ENCODE peak calls at places on chromosome 14, in five cellular contexts. One of them, this sample, is unnamed.

GRCh38 chr14:82720931-82721330 is 1187.3 kb upstream of the SEL1L start:
- DNase-seq in ascending aorta: no peak
- DNase-seq in neural progenitor cell: peak
- DNase-seq in iPS DF 6.9: no peak
- DNase-seq in brain microvascular endothelial cell: no peak
- DNase-seq in this sample: no peak

GRCh38 chr14:87306770-87307169 is 686.2 kb downstream of the GALC start:
- DNase-seq in ascending aorta: no peak
- DNase-seq in iPS DF 6.9: no peak
- DNase-seq in neural progenitor cell: no peak
- DNase-seq in brain microvascular endothelial cell: no peak
- DNase-seq in this sample: no peak

GRCh38 chr14:80269338-80269935 is 58.1 kb upstream of the DIO2 start:
- DNase-seq in ascending aorta: no peak
- DNase-seq in neural progenitor cell: no peak
- DNase-seq in brain microvascular endothelial cell: peak
- DNase-seq in iPS DF 6.9: no peak
- DNase-seq in this sample: no peak

GRCh38 chr14:92323031-92323915 is at the start of gene SLC24A4:
- DNase-seq in brain microvascular endothelial cell: no peak
- DNase-seq in ascending aorta: no peak
- DNase-seq in iPS DF 6.9: no peak
- DNase-seq in neural progenitor cell: peak
- DNase-seq in this sample: no peak

GRCh38 chr14:104580961-104581360 is 1.4 kb downstream of the C14orf180 start:
- DNase-seq in ascending aorta: no peak
- DNase-seq in neural progenitor cell: no peak
- DNase-seq in iPS DF 6.9: no peak
- DNase-seq in brain microvascular endothelial cell: no peak
- DNase-seq in this sample: no peak

GRCh38 chr14:61479746-61480502 is 158.5 kb downstream of the PRKCH start:
- DNase-seq in ascending aorta: no peak
- DNase-seq in neural progenitor cell: no peak
- DNase-seq in iPS DF 6.9: no peak
- DNase-seq in brain microvascular endothelial cell: no peak
- DNase-seq in this sample: no peak

GRCh38 chr14:60965402-60965801 is 15.5 kb downstream of the TRMT5 start:
- DNase-seq in iPS DF 6.9: no peak
- DNase-seq in ascending aorta: no peak
- DNase-seq in brain microvascular endothelial cell: peak
- DNase-seq in neural progenitor cell: no peak
- DNase-seq in this sample: no peak

GRCh38 chr14:45003924-45004323 is 41.9 kb downstream of the TOGARAM1 start:
- DNase-seq in ascending aorta: no peak
- DNase-seq in iPS DF 6.9: no peak
- DNase-seq in brain microvascular endothelial cell: no peak
- DNase-seq in neural progenitor cell: no peak
- DNase-seq in this sample: no peak

GRCh38 chr14:24172261-24172860 is 481 bp downstream of the REC8 start:
- DNase-seq in brain microvascular endothelial cell: no peak
- DNase-seq in neural progenitor cell: peak
- DNase-seq in iPS DF 6.9: no peak
- DNase-seq in ascending aorta: no peak
- DNase-seq in this sample: no peak

GRCh38 chr14:60931206-60931605 is 49.7 kb downstream of the TRMT5 start:
- DNase-seq in brain microvascular endothelial cell: no peak
- DNase-seq in ascending aorta: no peak
- DNase-seq in iPS DF 6.9: no peak
- DNase-seq in neural progenitor cell: peak
- DNase-seq in this sample: no peak

GRCh38 chr14:92244805-92245204 is 78.2 kb upstream of the SLC24A4 start:
- DNase-seq in iPS DF 6.9: no peak
- DNase-seq in brain microvascular endothelial cell: no peak
- DNase-seq in ascending aorta: no peak
- DNase-seq in neural progenitor cell: no peak
- DNase-seq in this sample: no peak

GRCh38 chr14:65958664-65959562 is 527.3 kb upstream of the CCDC196 start:
- DNase-seq in neural progenitor cell: peak
- DNase-seq in ascending aorta: no peak
- DNase-seq in brain microvascular endothelial cell: no peak
- DNase-seq in iPS DF 6.9: peak
- DNase-seq in this sample: no peak

GRCh38 chr14:91116913-91117588 is 3.2 kb downstream of the DGLUCY start:
- DNase-seq in iPS DF 6.9: no peak
- DNase-seq in neural progenitor cell: no peak
- DNase-seq in ascending aorta: no peak
- DNase-seq in brain microvascular endothelial cell: no peak
- DNase-seq in this sample: no peak

GRCh38 chr14:68634346-68634745 is 158.5 kb downstream of the ZFP36L1 start:
- DNase-seq in neural progenitor cell: no peak
- DNase-seq in iPS DF 6.9: no peak
- DNase-seq in brain microvascular endothelial cell: no peak
- DNase-seq in ascending aorta: no peak
- DNase-seq in this sample: no peak

GRCh38 chr14:68633131-68633991 is 159.5 kb downstream of the ZFP36L1 start:
- DNase-seq in iPS DF 6.9: no peak
- DNase-seq in neural progenitor cell: no peak
- DNase-seq in ascending aorta: no peak
- DNase-seq in brain microvascular endothelial cell: no peak
- DNase-seq in this sample: no peak

GRCh38 chr14:68637106-68638021 is 155.5 kb downstream of the ZFP36L1 start:
- DNase-seq in brain microvascular endothelial cell: peak
- DNase-seq in neural progenitor cell: no peak
- DNase-seq in iPS DF 6.9: no peak
- DNase-seq in ascending aorta: no peak
- DNase-seq in this sample: no peak

GRCh38 chr14:68636597-68636996 is 156.3 kb downstream of the ZFP36L1 start:
- DNase-seq in neural progenitor cell: no peak
- DNase-seq in iPS DF 6.9: no peak
- DNase-seq in ascending aorta: no peak
- DNase-seq in brain microvascular endothelial cell: no peak
- DNase-seq in this sample: no peak

GRCh38 chr14:68634874-68635601 is 157.8 kb downstream of the ZFP36L1 start:
- DNase-seq in iPS DF 6.9: no peak
- DNase-seq in ascending aorta: no peak
- DNase-seq in brain microvascular endothelial cell: no peak
- DNase-seq in neural progenitor cell: no peak
- DNase-seq in this sample: no peak
- H3K4me3 ChIP-seq in iPS DF 6.9: no peak
- H3K4me3 ChIP-seq in ascending aorta: no peak
- H3K4me3 ChIP-seq in brain microvascular endothelial cell: no peak
- H3K4me3 ChIP-seq in neural progenitor cell: no peak
- H3K4me3 ChIP-seq in this sample: no peak

GRCh38 chr14:50677527-50678063 is 9.5 kb upstream of the SAV1 start:
- DNase-seq in brain microvascular endothelial cell: peak
- DNase-seq in neural progenitor cell: no peak
- DNase-seq in iPS DF 6.9: no peak
- DNase-seq in ascending aorta: no peak
- DNase-seq in this sample: no peak
- H3K4me3 ChIP-seq in brain microvascular endothelial cell: peak
- H3K4me3 ChIP-seq in neural progenitor cell: no peak
- H3K4me3 ChIP-seq in iPS DF 6.9: no peak
- H3K4me3 ChIP-seq in ascending aorta: no peak
- H3K4me3 ChIP-seq in this sample: no peak

DNA sequence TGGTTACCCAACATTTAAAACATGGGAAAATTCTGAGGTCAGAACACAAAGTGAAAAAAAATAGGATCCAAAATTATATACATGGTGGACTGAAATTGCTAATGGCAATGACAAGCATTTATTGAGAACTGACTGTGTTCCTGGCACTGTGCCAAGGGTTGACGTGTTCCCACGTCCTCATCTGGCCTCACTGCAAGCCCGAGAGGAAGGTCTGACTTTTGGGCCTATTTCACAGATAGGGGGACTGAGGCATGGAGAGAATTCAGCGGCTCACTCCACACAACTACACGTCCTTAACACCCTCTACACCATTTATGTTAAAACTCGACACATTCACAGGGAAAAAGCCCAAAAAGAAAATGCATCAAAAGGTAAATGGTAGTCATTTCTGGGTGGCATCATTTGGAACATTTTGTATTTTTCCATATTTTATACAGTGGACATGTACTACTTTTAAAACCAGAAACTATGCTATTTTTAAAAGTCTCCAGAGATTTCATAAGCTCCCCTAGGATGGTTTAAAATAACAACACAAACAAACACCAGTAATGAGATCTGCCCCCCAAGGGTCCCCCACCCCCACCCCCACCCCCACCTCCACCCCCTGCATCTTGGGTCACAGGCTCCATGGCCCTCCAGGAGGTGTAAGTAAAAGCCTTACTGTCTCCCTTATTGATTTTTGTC is 27.7 kb downstream of the CLMN start:
- DNase-seq in iPS DF 6.9: no peak
- DNase-seq in ascending aorta: no peak
- DNase-seq in brain microvascular endothelial cell: peak
- DNase-seq in neural progenitor cell: no peak
- DNase-seq in this sample: no peak
- H3K4me3 ChIP-seq in iPS DF 6.9: no peak
- H3K4me3 ChIP-seq in ascending aorta: no peak
- H3K4me3 ChIP-seq in brain microvascular endothelial cell: no peak
- H3K4me3 ChIP-seq in neural progenitor cell: no peak
- H3K4me3 ChIP-seq in this sample: no peak

GRCh38 chr14:69259176-69259530 is 805 bp upstream of the GALNT16 start:
- DNase-seq in ascending aorta: no peak
- DNase-seq in neural progenitor cell: no peak
- DNase-seq in iPS DF 6.9: no peak
- DNase-seq in brain microvascular endothelial cell: no peak
- DNase-seq in this sample: no peak
- H3K4me3 ChIP-seq in ascending aorta: peak
- H3K4me3 ChIP-seq in neural progenitor cell: peak
- H3K4me3 ChIP-seq in iPS DF 6.9: peak
- H3K4me3 ChIP-seq in brain microvascular endothelial cell: peak
- H3K4me3 ChIP-seq in this sample: no peak

GRCh38 chr14:67663633-67664032 is 10.8 kb downstream of the VTI1B start:
- DNase-seq in brain microvascular endothelial cell: no peak
- DNase-seq in ascending aorta: no peak
- DNase-seq in neural progenitor cell: no peak
- DNase-seq in iPS DF 6.9: no peak
- DNase-seq in this sample: no peak
- H3K4me3 ChIP-seq in brain microvascular endothelial cell: no peak
- H3K4me3 ChIP-seq in ascending aorta: no peak
- H3K4me3 ChIP-seq in neural progenitor cell: no peak
- H3K4me3 ChIP-seq in iPS DF 6.9: no peak
- H3K4me3 ChIP-seq in this sample: no peak

GRCh38 chr14:41403360-41403759 is 203.3 kb upstream of the LRFN5 start:
- DNase-seq in neural progenitor cell: no peak
- DNase-seq in ascending aorta: no peak
- DNase-seq in brain microvascular endothelial cell: no peak
- DNase-seq in iPS DF 6.9: no peak
- DNase-seq in this sample: no peak

GRCh38 chr14:41404121-41404520 is 202.6 kb upstream of the LRFN5 start:
- DNase-seq in ascending aorta: no peak
- DNase-seq in brain microvascular endothelial cell: no peak
- DNase-seq in neural progenitor cell: no peak
- DNase-seq in iPS DF 6.9: no peak
- DNase-seq in this sample: no peak
- H3K4me3 ChIP-seq in ascending aorta: no peak
- H3K4me3 ChIP-seq in brain microvascular endothelial cell: no peak
- H3K4me3 ChIP-seq in neural progenitor cell: no peak
- H3K4me3 ChIP-seq in iPS DF 6.9: no peak
- H3K4me3 ChIP-seq in this sample: no peak

GRCh38 chr14:64541971-64542838 is 1.7 kb downstream of the HSPA2 start:
- DNase-seq in brain microvascular endothelial cell: no peak
- DNase-seq in neural progenitor cell: no peak
- DNase-seq in ascending aorta: no peak
- DNase-seq in iPS DF 6.9: no peak
- DNase-seq in this sample: no peak
- H3K4me3 ChIP-seq in brain microvascular endothelial cell: peak
- H3K4me3 ChIP-seq in neural progenitor cell: no peak
- H3K4me3 ChIP-seq in ascending aorta: peak
- H3K4me3 ChIP-seq in iPS DF 6.9: no peak
- H3K4me3 ChIP-seq in this sample: no peak

GRCh38 chr14:50533806-50534205 is 1.4 kb upstream of the MAP4K5 start:
- DNase-seq in ascending aorta: no peak
- DNase-seq in iPS DF 6.9: no peak
- DNase-seq in brain microvascular endothelial cell: no peak
- DNase-seq in neural progenitor cell: no peak
- DNase-seq in this sample: no peak
- H3K4me3 ChIP-seq in ascending aorta: no peak
- H3K4me3 ChIP-seq in iPS DF 6.9: no peak
- H3K4me3 ChIP-seq in brain microvascular endothelial cell: no peak
- H3K4me3 ChIP-seq in neural progenitor cell: no peak
- H3K4me3 ChIP-seq in this sample: no peak

GRCh38 chr14:34059925-34060746 is 109.3 kb upstream of the EGLN3 start:
- DNase-seq in neural progenitor cell: peak
- DNase-seq in ascending aorta: peak
- DNase-seq in iPS DF 6.9: no peak
- DNase-seq in brain microvascular endothelial cell: peak
- DNase-seq in this sample: no peak
- H3K4me3 ChIP-seq in neural progenitor cell: peak
- H3K4me3 ChIP-seq in ascending aorta: peak
- H3K4me3 ChIP-seq in iPS DF 6.9: peak
- H3K4me3 ChIP-seq in brain microvascular endothelial cell: peak
- H3K4me3 ChIP-seq in this sample: no peak

This sample was measured in SK-N-MC.